ENCODE peak calls at places on chromosomes 5 and 9, in ten cellular contexts. S, G, J, K, E, A, Q, I, H and Z are unnamed samples.

GRCh38 chr5:133314086-133314485 is 262.3 kb downstream of the HSPA4 start:
- DNase-seq in S (no peak), G (no peak), J (no peak), K (no peak), E (no peak), A (no peak), Q (no peak), I (no peak), H (no peak), Z (no peak)

GRCh38 chr5:56244676-56245075 is 11.5 kb upstream of the ANKRD55 start:
- DNase-seq in S (peak; percentile 27), G (no peak), J (no peak), K (no peak), E (no peak), A (peak; percentile 29), Q (no peak), I (no peak), H (no peak), Z (no peak)

GRCh38 chr5:174323878-174324281 is 278.4 kb downstream of the NSG2 start:
- DNase-seq in S (peak; percentile 41), G (no peak), J (peak; percentile 32), K (peak; percentile 46), E (no peak), A (no peak), Q (no peak), I (no peak), H (peak; percentile 50), Z (peak; percentile 15)

GRCh38 chr9:36854751-36855150 is 179.3 kb downstream of the PAX5 start:
- DNase-seq in S (no peak), G (no peak), J (no peak), K (no peak), E (no peak), A (no peak), Q (no peak), I (no peak), H (no peak), Z (no peak)

GRCh38 chr9:97564291-97565175 is 63.1 kb downstream of the TMOD1 start:
- DNase-seq in S (peak; percentile 46), G (no peak), J (no peak), K (peak; percentile 87), E (no peak), A (peak; percentile 83), Q (no peak), I (peak; percentile 44), H (no peak), Z (peak; percentile 4)

GRCh38 chr9:124315856-124316255 is 58.1 kb downstream of the NEK6 start:
- DNase-seq in S (no peak), G (no peak), J (no peak), K (no peak), E (no peak), A (no peak), Q (no peak), I (no peak), H (no peak), Z (no peak)

GRCh38 chr5:119304439-119304838 is 51.4 kb upstream of the TNFAIP8 start:
- DNase-seq in S (no peak), G (no peak), J (no peak), K (no peak), E (no peak), A (no peak), Q (no peak), I (no peak), H (no peak), Z (no peak)

GRCh38 chr5:54317511-54318260 is 7.3 kb upstream of the ARL15 start:
- DNase-seq in S (no peak), G (no peak), J (no peak), K (no peak), E (no peak), A (peak; percentile 56), Q (no peak), I (no peak), H (no peak), Z (no peak)

GRCh38 chr9:38390851-38391250 is 1.7 kb upstream of the ALDH1B1 start:
- DNase-seq in S (no peak), G (peak; percentile 64), J (no peak), K (no peak), E (no peak), A (no peak), Q (no peak), I (no peak), H (no peak), Z (no peak)

GRCh38 chr9:38393128-38393809 is 767 bp downstream of the ALDH1B1 start:
- DNase-seq in S (peak; percentile 9), G (peak; percentile 37), J (no peak), K (no peak), E (no peak), A (no peak), Q (no peak), I (no peak), H (no peak), Z (no peak)

GRCh38 chr9:38391278-38392118 is 1.0 kb upstream of the ALDH1B1 start:
- DNase-seq in S (no peak), G (peak; percentile 42), J (no peak), K (no peak), E (no peak), A (no peak), Q (no peak), I (no peak), H (no peak), Z (no peak)

GRCh38 chr9:38394419-38394818 is 1.9 kb downstream of the ALDH1B1 start:
- DNase-seq in S (no peak), G (peak; percentile 35), J (no peak), K (no peak), E (no peak), A (no peak), Q (no peak), I (no peak), H (no peak), Z (no peak)

DNA sequence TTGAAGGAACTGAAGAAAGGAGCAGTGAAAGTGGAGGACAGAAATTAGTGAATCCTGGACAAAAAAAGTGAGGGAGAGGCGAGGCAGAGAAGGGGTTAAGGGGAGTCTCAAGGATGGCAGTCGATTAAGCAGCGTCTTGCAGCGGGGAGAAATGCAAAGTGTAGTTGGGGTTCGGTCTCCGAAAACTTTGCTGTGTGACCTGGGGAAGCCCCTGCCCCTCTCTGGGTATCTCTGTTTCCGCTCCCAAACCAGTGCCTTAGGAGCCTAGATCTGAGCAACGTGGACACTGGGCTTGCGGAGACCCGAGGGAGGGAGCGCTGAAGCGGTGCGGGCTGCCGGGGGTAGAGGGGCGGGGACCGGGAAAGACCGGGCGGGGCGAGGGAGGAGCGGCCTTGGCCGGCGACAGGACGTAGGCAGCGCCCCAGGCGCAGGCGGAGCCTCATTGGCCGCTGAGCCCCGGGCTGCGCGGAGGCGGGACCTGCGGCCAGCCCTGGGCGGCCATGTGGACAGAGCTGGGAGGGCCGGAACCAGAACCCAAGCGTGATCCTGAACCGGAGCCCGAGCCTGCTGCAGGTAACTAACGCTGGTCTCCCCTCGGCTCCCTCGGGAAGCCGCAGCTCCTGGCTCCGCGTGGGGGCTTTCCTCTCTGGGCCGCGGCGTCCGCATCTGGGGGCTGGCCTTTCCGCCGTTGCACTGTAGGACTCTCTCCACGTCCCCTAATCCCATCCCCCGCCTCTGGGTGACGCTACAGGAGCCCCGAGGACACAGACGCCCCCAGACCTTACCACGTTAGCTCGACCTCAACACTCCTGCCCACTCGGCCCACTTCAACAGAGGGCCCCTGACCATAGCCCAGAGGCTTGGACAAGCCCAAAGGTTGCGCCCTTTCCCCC is at the start of gene ALDH1B1:
- DNase-seq in S (peak; percentile 84), G (peak; percentile 95), J (peak; percentile 87), K (peak; percentile 94), E (peak; percentile 74), A (peak; percentile 74), Q (peak; percentile 43), I (peak; percentile 59), H (peak; percentile 89), Z (peak; percentile 45)
- TF ChIP-seq CTCF in S (peak; percentile 17), G (no peak), J (no peak), K (no peak), E (no peak), A (peak; percentile 5), Q (no peak), I (peak; percentile 28), H (no peak), Z (peak; percentile 12)

GRCh38 chr5:111840275-111840674 is 83.3 kb upstream of the NREP start:
- DNase-seq in S (no peak), G (no peak), J (no peak), K (no peak), E (no peak), A (no peak), Q (no peak), I (no peak), H (no peak), Z (no peak)

GRCh38 chr5:111830333-111830732 is 73.3 kb upstream of the NREP start:
- DNase-seq in S (peak; percentile 24), G (no peak), J (no peak), K (no peak), E (no peak), A (peak; percentile 53), Q (no peak), I (no peak), H (no peak), Z (peak; percentile 31)

GRCh38 chr5:111829701-111830100 is 72.7 kb upstream of the NREP start:
- DNase-seq in S (peak; percentile 67), G (no peak), J (no peak), K (no peak), E (no peak), A (peak; percentile 79), Q (no peak), I (peak; percentile 23), H (no peak), Z (peak; percentile 20)

DNA sequence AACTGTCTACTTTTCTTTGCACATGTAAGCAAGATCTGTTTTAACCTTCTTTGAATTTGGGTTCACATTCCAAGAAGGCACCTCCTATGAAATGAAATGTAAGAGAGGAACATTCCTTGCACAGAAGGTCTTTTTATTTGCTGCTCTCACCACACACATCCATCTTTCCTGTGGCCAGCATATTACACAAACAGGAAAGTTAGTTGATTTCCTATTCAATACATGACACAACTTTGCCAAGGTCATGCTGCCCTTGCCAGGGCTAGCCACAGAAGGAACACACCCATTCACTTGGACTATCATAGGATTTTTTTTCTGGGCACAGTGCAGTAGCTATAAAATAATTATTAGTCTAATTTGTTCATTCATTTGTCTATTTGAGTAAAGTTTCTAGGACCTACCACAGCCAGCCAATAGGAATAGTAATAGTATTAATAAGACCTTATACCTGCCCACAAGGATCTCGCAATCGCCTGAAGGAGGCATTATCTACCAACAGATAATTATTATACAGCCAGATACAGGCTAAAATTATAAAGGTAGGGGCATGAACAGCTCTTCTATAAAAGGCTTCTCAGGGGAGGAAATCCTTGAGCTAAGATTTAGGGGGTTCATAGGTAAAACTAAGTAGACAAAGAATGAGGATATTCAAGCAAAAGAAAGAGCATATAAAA is 78.1 kb upstream of the NREP start:
- DNase-seq in S (peak; percentile 39), G (no peak), J (no peak), K (no peak), E (no peak), A (peak; percentile 64), Q (no peak), I (no peak), H (no peak), Z (peak; percentile 16)
- TF ChIP-seq CTCF in S (no peak), G (no peak), J (no peak), K (no peak), E (no peak), A (no peak), Q (no peak), I (no peak), H (no peak), Z (no peak)

GRCh38 chr5:152379331-152379730 is 25.7 kb downstream of the NMUR2 start:
- DNase-seq in S (no peak), G (no peak), J (no peak), K (no peak), E (no peak), A (no peak), Q (no peak), I (no peak), H (no peak), Z (no peak)
- TF ChIP-seq CTCF in S (no peak), G (no peak), J (no peak), K (no peak), E (no peak), A (no peak), Q (no peak), I (no peak), H (no peak), Z (no peak)

GRCh38 chr9:133361507-133362092 is 5.2 kb downstream of the SURF2 start:
- DNase-seq in S (no peak), G (no peak), J (no peak), K (no peak), E (no peak), A (no peak), Q (no peak), I (no peak), H (no peak), Z (no peak)

GRCh38 chr9:133357656-133358055 is 1.3 kb downstream of the SURF2 start:
- DNase-seq in S (no peak), G (no peak), J (no peak), K (no peak), E (no peak), A (no peak), Q (no peak), I (no peak), H (no peak), Z (no peak)

GRCh38 chr9:133360400-133361393 is 4.3 kb downstream of the SURF2 start:
- DNase-seq in S (no peak), G (no peak), J (no peak), K (no peak), E (no peak), A (no peak), Q (no peak), I (no peak), H (no peak), Z (no peak)

GRCh38 chr9:133362359-133363044 is 6.2 kb downstream of the SURF2 start:
- DNase-seq in S (peak; percentile 34), G (no peak), J (no peak), K (no peak), E (no peak), A (peak; percentile 30), Q (no peak), I (no peak), H (no peak), Z (no peak)

DNA sequence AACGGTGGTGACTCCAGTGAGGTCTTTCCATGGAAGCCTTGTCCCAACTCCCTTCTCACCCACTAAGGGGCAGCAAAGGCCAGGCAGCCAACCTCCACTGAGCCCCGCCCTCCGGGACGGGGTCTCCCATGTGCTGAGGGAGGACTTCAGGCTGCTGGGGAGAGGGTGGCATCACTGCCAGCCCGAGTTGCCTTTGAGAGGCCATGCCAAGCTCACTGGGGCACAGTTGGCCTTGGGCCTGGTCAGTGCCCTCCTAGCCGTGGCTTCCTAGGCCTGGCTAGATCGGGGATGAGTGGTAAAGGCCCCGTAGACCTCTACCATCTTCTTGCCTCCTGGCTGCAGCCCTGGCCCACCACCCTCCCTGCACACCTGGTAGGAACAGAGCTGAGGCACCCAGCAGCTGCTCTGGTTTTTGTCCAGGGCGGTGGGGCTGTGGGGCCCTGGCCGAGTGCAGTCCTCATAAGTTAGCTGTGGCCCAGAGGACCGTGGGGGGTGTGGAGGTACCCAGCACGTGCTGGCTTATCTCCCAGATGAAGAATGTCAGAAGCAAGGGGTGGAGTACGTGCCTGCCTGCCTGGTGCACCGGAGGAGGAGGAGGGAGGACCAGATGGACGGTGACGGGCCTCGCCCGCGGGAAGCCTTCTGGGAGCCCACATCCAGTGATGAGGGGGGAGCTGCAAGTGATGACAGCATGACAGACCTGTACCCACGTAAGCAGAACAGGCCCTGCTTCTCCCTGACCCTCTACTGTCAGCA is 3.2 kb downstream of the SURF2 start:
- DNase-seq in S (no peak), G (no peak), J (no peak), K (no peak), E (no peak), A (no peak), Q (no peak), I (no peak), H (peak; percentile 35), Z (no peak)
- TF ChIP-seq CTCF in S (peak; percentile 21), G (peak; percentile 37), J (peak; percentile 10), K (no peak), E (no peak), A (peak; percentile 30), Q (no peak), I (peak; percentile 33), H (no peak), Z (peak; percentile 17)